ENCODE peak calls at places on chromosomes 2 and 18, in five cellular contexts. H is CD8-positive, alpha-beta memory T cell; K is hepatocyte; X is SJSA1; L is GM12878. B is an unnamed sample.

GRCh38 chr2:33316314-33316713 is 160.1 kb upstream of the RASGRP3 start:
- DNase-seq in H (no peak), L (no peak), K (no peak), X (no peak), B (peak; percentile 4)

GRCh38 chr18:23151414-23152099 is 16.3 kb downstream of the CABLES1 start:
- DNase-seq in L (no peak), X (no peak), K (no peak), H (no peak), B (no peak)

GRCh38 chr2:38076710-38077430 is 919 bp upstream of the CYP1B1 start:
- DNase-seq in K (peak; percentile 93), L (no peak), H (no peak), X (peak; percentile 99), B (peak; percentile 81)

GRCh38 chr2:113118263-113118657 is 9.1 kb upstream of the IL1RN start:
- DNase-seq in H (no peak), K (no peak), L (no peak), X (no peak), B (no peak)

GRCh38 chr2:120596990-120597594 is 138.6 kb upstream of the GLI2 start:
- DNase-seq in K (no peak), H (no peak), L (no peak), X (no peak), B (no peak)

GRCh38 chr2:88307817-88308216 is 137.7 kb downstream of the THNSL2 start:
- DNase-seq in H (no peak), L (no peak), X (no peak), K (peak; percentile 29), B (peak; percentile 33)

GRCh38 chr18:10454800-10455550 is 540 bp downstream of the APCDD1 start:
- DNase-seq in L (no peak), H (no peak), X (no peak), K (peak; percentile 58), B (peak; percentile 35)

GRCh38 chr2:174846218-174846617 is 81.9 kb upstream of the CHRNA1 start:
- DNase-seq in X (peak; percentile 18), H (no peak), K (no peak), L (no peak), B (no peak)

GRCh38 chr2:119260636-119261497 is 37.2 kb downstream of the STEAP3 start:
- DNase-seq in X (peak; percentile 96), K (no peak), L (no peak), H (no peak), B (no peak)

GRCh38 chr2:223469270-223470057 is 132.7 kb downstream of the SCG2 start:
- DNase-seq in L (no peak), H (no peak), X (no peak), K (peak; percentile 68), B (peak; percentile 24)

GRCh38 chr2:67451086-67451832 is 54.1 kb downstream of the ETAA1 start:
- DNase-seq in L (no peak), K (peak; percentile 45), H (no peak), X (peak; percentile 26), B (no peak)

GRCh38 chr2:136986605-136987221 is 221.4 kb downstream of the THSD7B start:
- DNase-seq in H (no peak), L (no peak), X (no peak), K (no peak), B (no peak)

GRCh38 chr2:86523491-86523890 is 39.8 kb downstream of the CHMP3 start:
- DNase-seq in K (no peak), X (no peak), H (no peak), L (no peak), B (no peak)

GRCh38 chr18:4755848-4756247 is 300.7 kb upstream of the DLGAP1 start:
- DNase-seq in K (no peak), H (no peak), L (peak; percentile 71), X (no peak), B (no peak)

GRCh38 chr2:84901593-84902120 is 3.8 kb upstream of the TMSB10 start:
- DNase-seq in H (no peak), L (no peak), K (no peak), X (no peak), B (no peak)

GRCh38 chr2:119407430-119408220 is 24.0 kb upstream of the TMEM37 start:
- DNase-seq in L (peak; percentile 32), K (peak; percentile 76), H (no peak), X (peak; percentile 48), B (peak; percentile 87)

GRCh38 chr18:54740146-54740844 is 88.0 kb upstream of the RAB27B start:
- DNase-seq in L (no peak), X (peak; percentile 49), K (no peak), H (no peak), B (peak; percentile 13)

GRCh38 chr2:230007931-230008707 is 60.6 kb downstream of the SLC16A14 start:
- DNase-seq in H (peak; percentile 75), L (peak; percentile 26), X (peak; percentile 61), K (peak; percentile 78), B (peak; percentile 78)

GRCh38 chr2:8456149-8457091 is 225.4 kb upstream of the ID2 start:
- DNase-seq in H (peak; percentile 59), L (no peak), K (no peak), X (no peak), B (no peak)

GRCh38 chr18:79926715-79927596 is 24.5 kb downstream of the SLC66A2 start:
- DNase-seq in L (no peak), H (no peak), X (no peak), K (no peak), B (no peak)

GRCh38 chr2:17259613-17260012 is 258.6 kb downstream of the RAD51AP2 start:
- DNase-seq in K (no peak), X (no peak), L (no peak), H (no peak), B (no peak)

GRCh38 chr2:446963-447540 is 159.2 kb upstream of the ALKAL2 start:
- DNase-seq in X (no peak), H (no peak), L (no peak), K (no peak), B (no peak)

GRCh38 chr18:79572848-79573451 is 106.7 kb upstream of the CTDP1 start:
- DNase-seq in H (no peak), L (no peak), X (no peak), K (no peak), B (no peak)

DNA sequence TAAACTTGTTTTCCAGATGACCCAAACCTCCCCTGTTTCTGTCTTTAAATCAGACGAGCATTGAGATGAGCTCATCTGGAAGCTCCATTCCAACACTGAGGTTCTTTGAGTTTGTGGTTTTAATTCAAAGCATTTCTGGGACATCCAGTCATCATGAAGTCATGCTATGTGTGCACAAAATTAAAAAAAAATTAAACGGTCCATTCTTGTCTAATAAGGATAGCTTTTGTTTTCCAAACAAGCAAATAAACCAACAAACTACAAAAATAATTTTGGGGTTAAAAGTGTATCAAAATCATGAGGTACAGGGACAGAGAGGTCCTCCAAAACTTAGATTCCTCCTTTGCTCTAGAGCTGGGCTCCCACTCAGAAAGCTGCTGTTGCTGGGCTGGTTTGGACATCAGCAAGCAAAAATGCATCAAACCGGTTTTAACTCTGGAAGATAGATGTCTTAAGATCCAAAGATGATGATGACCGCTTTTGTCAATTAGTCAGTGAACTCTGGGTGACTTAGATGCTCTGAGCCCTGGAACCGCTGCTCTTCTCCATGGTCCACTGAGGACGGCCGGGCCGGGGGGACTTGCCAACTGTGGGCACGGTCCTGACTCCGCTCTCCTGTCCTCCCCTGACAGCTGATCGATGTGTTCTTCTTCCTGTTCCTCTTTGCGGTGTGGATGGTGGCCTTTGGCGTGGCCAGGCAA is 65.4 kb downstream of the TRPM8 start:
- DNase-seq in L (no peak), H (no peak), K (no peak), X (peak; percentile 91), B (no peak)
- H3K4me1 ChIP-seq in L (no peaks in the 10 kb centered on the region), H (peaks cover 12% of the 10 kb centered on the region), K (no peaks in the 10 kb centered on the region), X (peaks cover 29% of the 10 kb centered on the region), B (no peaks in the 10 kb centered on the region)

DNA sequence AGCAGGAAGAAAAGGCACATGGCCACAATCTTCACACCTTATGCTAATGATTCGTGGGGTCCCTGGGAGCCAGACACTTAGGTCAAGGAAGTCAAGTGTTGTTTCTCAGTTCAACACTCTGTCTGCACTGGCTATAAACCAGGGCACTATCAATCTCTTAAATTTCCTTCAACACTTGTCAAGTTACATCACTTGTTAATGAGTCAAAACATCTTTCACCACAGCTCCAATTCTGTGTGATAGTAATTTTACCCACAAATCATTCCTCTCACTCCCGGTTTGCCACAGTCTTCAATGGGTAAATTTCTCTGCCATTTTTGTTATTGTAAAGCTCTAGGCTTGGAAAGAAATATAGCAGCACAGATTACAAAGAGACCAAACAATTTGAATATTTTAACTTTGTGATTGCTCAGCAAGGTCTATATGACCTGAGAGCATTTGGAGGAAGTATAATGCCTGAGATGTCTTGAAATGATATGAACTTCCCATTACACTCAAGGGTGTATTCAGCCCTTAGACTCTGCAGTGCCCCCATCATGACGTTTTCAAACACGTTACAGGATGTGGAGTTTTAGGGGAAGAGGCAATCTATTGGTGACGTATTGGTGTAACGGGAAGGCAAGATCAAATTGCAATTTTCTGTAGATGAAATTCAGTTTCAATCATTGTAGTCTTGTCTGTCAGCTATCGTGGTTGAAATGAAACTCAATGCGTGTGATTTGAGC is 78.7 kb downstream of the ICOS start:
- DNase-seq in X (no peak), L (no peak), K (no peak), H (no peak), B (no peak)
- H3K4me1 ChIP-seq in X (no peaks in the 10 kb centered on the region), L (no peaks in the 10 kb centered on the region), K (peaks cover 8% of the 10 kb centered on the region), H (no peaks in the 10 kb centered on the region), B (no peaks in the 10 kb centered on the region)

DNA sequence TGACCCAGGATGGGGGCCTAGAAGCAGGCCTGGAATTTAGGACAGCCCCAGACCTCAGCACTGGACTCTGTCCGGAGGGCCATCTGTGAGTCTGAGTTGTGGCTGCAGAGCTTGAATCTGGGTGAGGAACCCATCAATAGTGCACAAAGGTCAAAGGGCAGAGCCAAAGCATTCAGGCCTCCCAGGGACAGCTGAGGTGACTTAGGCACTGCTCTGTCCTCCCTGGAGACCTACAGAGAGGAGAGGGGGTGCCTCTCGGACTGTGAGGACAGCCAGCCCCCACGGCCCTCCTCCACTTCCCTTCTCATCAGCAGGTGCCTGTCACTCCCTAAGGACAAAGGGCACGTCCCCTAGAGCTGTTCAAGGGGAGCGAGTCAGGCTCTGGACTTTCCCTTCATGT is 25.1 kb upstream of the PRLH start:
- DNase-seq in L (no peak), K (no peak), X (no peak), H (no peak), B (no peak)
- H3K4me1 ChIP-seq in L (peaks cover 6% of the 10 kb centered on the region), K (peaks cover 11% of the 10 kb centered on the region), X (no peaks in the 10 kb centered on the region), H (no peaks in the 10 kb centered on the region), B (no peaks in the 10 kb centered on the region)

GRCh38 chr2:218003265-218003950 is 613 bp upstream of the TNS1 start:
- DNase-seq in H (no peak), X (no peak), L (no peak), K (peak; percentile 54), B (peak; percentile 68)

GRCh38 chr2:218001629-218002028 is 1.2 kb downstream of the TNS1 start:
- DNase-seq in H (no peak), L (no peak), X (no peak), K (no peak), B (no peak)

GRCh38 chr2:218003994-218004419 is 1.2 kb upstream of the TNS1 start:
- DNase-seq in L (no peak), X (peak; percentile 78), H (no peak), K (peak; percentile 68), B (no peak)

GRCh38 chr2:218002792-218003191 is at the start of gene TNS1:
- DNase-seq in K (peak; percentile 44), L (no peak), X (no peak), H (no peak), B (no peak)

GRCh38 chr2:218002103-218002502 is 692 bp downstream of the TNS1 start:
- DNase-seq in L (no peak), K (no peak), H (no peak), X (no peak), B (no peak)
- H3K4me1 ChIP-seq in L (no peaks in the 10 kb centered on the region), K (peaks cover 10% of the 10 kb centered on the region), H (no peaks in the 10 kb centered on the region), X (peaks cover 56% of the 10 kb centered on the region), B (peaks cover 52% of the 10 kb centered on the region)

GRCh38 chr2:23414106-23414505 is 29.1 kb downstream of the KLHL29 start:
- DNase-seq in K (no peak), H (no peak), X (no peak), L (no peak), B (no peak)
- H3K4me1 ChIP-seq in K (peaks cover 5% of the 10 kb centered on the region), H (no peaks in the 10 kb centered on the region), X (peaks cover 26% of the 10 kb centered on the region), L (no peaks in the 10 kb centered on the region), B (peaks cover 19% of the 10 kb centered on the region)